ENCODE peak calls at places on chromosomes 1 and 21, in eight cellular contexts. Y is upper lobe of right lung; H is activated CD4-positive, CD25-positive, alpha-beta regulatory T cell treated with anti-CD3 and anti-CD28 coated beads, Interleukin-2, amount 50 U/mL, for 72 hours; C is foreskin keratinocyte; J is Calu3; E is HTR-8/SVneo; M is upper lobe of left lung; X is AG04450. T is an unnamed sample.

GRCh38 chr1:25782608-25783201 is 17.3 kb upstream of the SELENON start:
- DNase-seq in Y (no peak), H (no peak), C (no peak), J (no peak), E (no peak), M (no peak), X (no peak), T (no peak)

GRCh38 chr1:155005076-155005971 is 2.7 kb downstream of the ZBTB7B start:
- DNase-seq in Y (peak), H (no peak), C (no peak), J (no peak), E (no peak), M (peak), X (no peak), T (no peak)

GRCh38 chr1:200428482-200429205 is 18.8 kb upstream of the ZNF281 start:
- DNase-seq in Y (no peak), H (no peak), C (no peak), J (no peak), E (no peak), M (no peak), X (no peak), T (no peak)

GRCh38 chr21:43659136-43660000 is at the start of the genes HSF2BP and RRP1B:
- DNase-seq in Y (peak), H (peak), C (no peak), J (peak), E (peak), M (peak), X (no peak), T (no peak)

GRCh38 chr1:212853658-212854057 is 4.4 kb upstream of the FLVCR1 start:
- DNase-seq in Y (no peak), H (no peak), C (no peak), J (no peak), E (no peak), M (no peak), X (no peak), T (no peak)

GRCh38 chr1:156704166-156704711 is 1.1 kb downstream of the CRABP2 start:
- DNase-seq in Y (no peak), H (no peak), C (no peak), J (no peak), E (no peak), M (no peak), X (no peak), T (no peak)

GRCh38 chr1:182599339-182599738 is 4.8 kb downstream of the RGS16 start:
- DNase-seq in Y (no peak), H (no peak), C (no peak), J (peak), E (no peak), M (no peak), X (no peak), T (no peak)

GRCh38 chr1:43293896-43294760 is 6.7 kb upstream of the TIE1 start:
- DNase-seq in Y (no peak), H (no peak), C (no peak), J (no peak), E (peak), M (no peak), X (no peak), T (peak)

GRCh38 chr1:51203121-51203873 is 32.8 kb upstream of the RNF11 start:
- DNase-seq in Y (no peak), H (no peak), C (no peak), J (no peak), E (no peak), M (no peak), X (no peak), T (no peak)

GRCh38 chr1:59985901-59986735 is 59.5 kb upstream of the CYP2J2 start:
- DNase-seq in Y (no peak), H (no peak), C (no peak), J (no peak), E (no peak), M (no peak), X (no peak), T (no peak)

GRCh38 chr1:167273027-167273800 is 52.5 kb downstream of the POU2F1 start:
- DNase-seq in Y (no peak), H (no peak), C (no peak), J (no peak), E (peak), M (no peak), X (no peak), T (no peak)

GRCh38 chr1:157992031-157992568 is 1.3 kb upstream of the KIRREL1 start:
- DNase-seq in Y (peak), H (peak), C (peak), J (peak), E (no peak), M (peak), X (no peak), T (no peak)

GRCh38 chr1:45913183-45913924 is 109.9 kb downstream of the MAST2 start:
- DNase-seq in Y (no peak), H (no peak), C (no peak), J (no peak), E (peak), M (no peak), X (peak), T (no peak)

GRCh38 chr1:206579747-206580437 is 32.4 kb downstream of the EIF2D start:
- DNase-seq in Y (peak), H (peak), C (no peak), J (no peak), E (no peak), M (peak), X (no peak), T (no peak)

GRCh38 chr21:44656868-44657267 is 864 bp upstream of the KRTAP12-3 start:
- DNase-seq in Y (no peak), H (no peak), C (no peak), J (no peak), E (no peak), M (no peak), X (no peak), T (no peak)